ENCODE peak calls at places on chromosomes 13 and 19, in four cellular contexts. One of them, this sample, is unnamed.

GRCh38 chr19:40433391-40434216 is 7.8 kb upstream of the SERTAD1 start:
- DNase-seq in GM12878: no peak
- DNase-seq in HL-60: peak
- DNase-seq in K562: peak
- DNase-seq in this sample: peak

GRCh38 chr13:113900646-113901045 is 36.8 kb upstream of the GAS6 start:
- DNase-seq in GM12878: no peak
- DNase-seq in HL-60: no peak
- DNase-seq in K562: no peak
- DNase-seq in this sample: no peak

GRCh38 chr19:56732974-56733373 is 61.4 kb upstream of the ZNF835 start:
- DNase-seq in GM12878: no peak
- DNase-seq in HL-60: no peak
- DNase-seq in K562: no peak
- DNase-seq in this sample: no peak

GRCh38 chr13:99433543-99434075 is 67.7 kb upstream of the TM9SF2 start:
- DNase-seq in GM12878: no peak
- DNase-seq in HL-60: no peak
- DNase-seq in K562: no peak
- DNase-seq in this sample: no peak

GRCh38 chr13:46530084-46530935 is 22.7 kb upstream of the LRCH1 start:
- DNase-seq in GM12878: no peak
- DNase-seq in HL-60: no peak
- DNase-seq in K562: no peak
- DNase-seq in this sample: no peak

GRCh38 chr19:14116918-14117578 is 514 bp downstream of the PRKACA start:
- DNase-seq in GM12878: no peak
- DNase-seq in HL-60: no peak
- DNase-seq in K562: no peak
- DNase-seq in this sample: no peak

GRCh38 chr13:91664036-91664435 is 265.6 kb downstream of the GPC5 start:
- DNase-seq in GM12878: no peak
- DNase-seq in HL-60: no peak
- DNase-seq in K562: no peak
- DNase-seq in this sample: no peak

GRCh38 chr19:51158474-51159129 is 16.5 kb downstream of the SIGLEC7 start:
- DNase-seq in GM12878: no peak
- DNase-seq in HL-60: peak
- DNase-seq in K562: peak
- DNase-seq in this sample: no peak

GRCh38 chr13:111912991-111913781 is 153.8 kb upstream of the SOX1 start:
- DNase-seq in GM12878: no peak
- DNase-seq in HL-60: no peak
- DNase-seq in K562: no peak
- DNase-seq in this sample: no peak

GRCh38 chr19:662962-663681 is at the start of gene RNF126:
- DNase-seq in GM12878: no peak
- DNase-seq in HL-60: peak
- DNase-seq in K562: peak
- DNase-seq in this sample: peak

GRCh38 chr13:95391785-95392184 is 90.5 kb upstream of the ABCC4 start:
- DNase-seq in GM12878: no peak
- DNase-seq in HL-60: no peak
- DNase-seq in K562: no peak
- DNase-seq in this sample: no peak

GRCh38 chr13:51961493-51962403 is 49.5 kb downstream of the ATP7B start:
- DNase-seq in GM12878: no peak
- DNase-seq in HL-60: no peak
- DNase-seq in K562: no peak
- DNase-seq in this sample: no peak

GRCh38 chr19:28045621-28046020 is 1167.3 kb downstream of the UQCRFS1 start:
- DNase-seq in GM12878: no peak
- DNase-seq in HL-60: no peak
- DNase-seq in K562: no peak
- DNase-seq in this sample: no peak

GRCh38 chr19:375395-376110 is 31.0 kb upstream of the MIER2 start:
- DNase-seq in GM12878: no peak
- DNase-seq in HL-60: no peak
- DNase-seq in K562: no peak
- DNase-seq in this sample: no peak

GRCh38 chr19:1990230-1991017 is 25.1 kb downstream of the BTBD2 start:
- DNase-seq in GM12878: no peak
- DNase-seq in HL-60: no peak
- DNase-seq in K562: no peak
- DNase-seq in this sample: no peak

GRCh38 chr13:24254151-24254810 is 55.1 kb upstream of the C1QTNF9 start:
- DNase-seq in GM12878: no peak
- DNase-seq in HL-60: peak
- DNase-seq in K562: no peak
- DNase-seq in this sample: no peak

GRCh38 chr13:76887070-76887563 is 912 bp upstream of the KCTD12 start:
- DNase-seq in GM12878: no peak
- DNase-seq in HL-60: no peak
- DNase-seq in K562: no peak
- DNase-seq in this sample: no peak

GRCh38 chr13:46041335-46041934 is 11.1 kb downstream of the ZC3H13 start:
- DNase-seq in GM12878: no peak
- DNase-seq in HL-60: no peak
- DNase-seq in K562: no peak
- DNase-seq in this sample: no peak

GRCh38 chr13:90545070-90545840 is 802.2 kb upstream of the MIR17HG start:
- DNase-seq in GM12878: no peak
- DNase-seq in HL-60: no peak
- DNase-seq in K562: no peak
- DNase-seq in this sample: no peak

GRCh38 chr13:93079294-93079693 is 147.3 kb upstream of the GPC6 start:
- DNase-seq in GM12878: no peak
- DNase-seq in HL-60: no peak
- DNase-seq in K562: no peak
- DNase-seq in this sample: no peak

GRCh38 chr19:1156305-1156801 is 17.7 kb downstream of the SBNO2 start:
- DNase-seq in GM12878: no peak
- DNase-seq in HL-60: no peak
- DNase-seq in K562: no peak
- DNase-seq in this sample: no peak

GRCh38 chr13:37074703-37075102 is 15.2 kb upstream of the SUPT20H start:
- DNase-seq in GM12878: no peak
- DNase-seq in HL-60: no peak
- DNase-seq in K562: no peak
- DNase-seq in this sample: no peak

GRCh38 chr13:50082426-50083283 is 67.4 kb downstream of the KCNRG start:
- DNase-seq in GM12878: peak
- DNase-seq in HL-60: peak
- DNase-seq in K562: peak
- DNase-seq in this sample: peak

GRCh38 chr19:50723735-50724521 is 764 bp downstream of the CLEC11A start:
- DNase-seq in GM12878: no peak
- DNase-seq in HL-60: no peak
- DNase-seq in K562: no peak
- DNase-seq in this sample: no peak

GRCh38 chr13:79385694-79386093 is 20.4 kb downstream of the RBM26 start:
- DNase-seq in GM12878: peak
- DNase-seq in HL-60: no peak
- DNase-seq in K562: peak
- DNase-seq in this sample: no peak

GRCh38 chr19:5795382-5795919 is 4.5 kb upstream of the DUS3L start:
- DNase-seq in GM12878: no peak
- DNase-seq in HL-60: no peak
- DNase-seq in K562: no peak
- DNase-seq in this sample: no peak

GRCh38 chr19:14830702-14831101 is 4.3 kb downstream of the OR7A5 start:
- DNase-seq in GM12878: no peak
- DNase-seq in HL-60: no peak
- DNase-seq in K562: no peak
- DNase-seq in this sample: no peak

GRCh38 chr13:23889598-23890224 is 511 bp upstream of the MIPEP start:
- DNase-seq in GM12878: no peak
- DNase-seq in HL-60: no peak
- DNase-seq in K562: no peak
- DNase-seq in this sample: no peak

GRCh38 chr13:66265446-66265845 is 964.7 kb downstream of the PCDH9 start:
- DNase-seq in GM12878: no peak
- DNase-seq in HL-60: no peak
- DNase-seq in K562: no peak
- DNase-seq in this sample: no peak

GRCh38 chr13:40777166-40777956 is 6.4 kb upstream of the MRPS31 start:
- DNase-seq in GM12878: no peak
- DNase-seq in HL-60: no peak
- DNase-seq in K562: peak
- DNase-seq in this sample: no peak

GRCh38 chr19:8575467-8575997 is 1.7 kb downstream of the MYO1F start:
- DNase-seq in GM12878: no peak
- DNase-seq in HL-60: no peak
- DNase-seq in K562: peak
- DNase-seq in this sample: no peak
- TF ChIP-seq SPI1 in GM12878: no peak
- TF ChIP-seq SPI1 in HL-60: no peak
- TF ChIP-seq SPI1 in K562: no peak
- TF ChIP-seq SPI1 in this sample: no peak

GRCh38 chr13:110132178-110132975 is 174.6 kb downstream of the COL4A1 start:
- DNase-seq in GM12878: no peak
- DNase-seq in HL-60: no peak
- DNase-seq in K562: no peak
- DNase-seq in this sample: no peak
- TF ChIP-seq SPI1 in GM12878: no peak
- TF ChIP-seq SPI1 in HL-60: no peak
- TF ChIP-seq SPI1 in K562: no peak
- TF ChIP-seq SPI1 in this sample: no peak

GRCh38 chr19:29247912-29248311 is 35.0 kb upstream of the UQCRFS1 start:
- DNase-seq in GM12878: no peak
- DNase-seq in HL-60: no peak
- DNase-seq in K562: no peak
- DNase-seq in this sample: no peak
- TF ChIP-seq SPI1 in GM12878: no peak
- TF ChIP-seq SPI1 in HL-60: no peak
- TF ChIP-seq SPI1 in K562: no peak
- TF ChIP-seq SPI1 in this sample: no peak

GRCh38 chr13:110714798-110715394 is 1.4 kb downstream of the ING1 start:
- DNase-seq in GM12878: no peak
- DNase-seq in HL-60: no peak
- DNase-seq in K562: no peak
- DNase-seq in this sample: no peak
- TF ChIP-seq SPI1 in GM12878: no peak
- TF ChIP-seq SPI1 in HL-60: no peak
- TF ChIP-seq SPI1 in K562: no peak
- TF ChIP-seq SPI1 in this sample: no peak

DNA sequence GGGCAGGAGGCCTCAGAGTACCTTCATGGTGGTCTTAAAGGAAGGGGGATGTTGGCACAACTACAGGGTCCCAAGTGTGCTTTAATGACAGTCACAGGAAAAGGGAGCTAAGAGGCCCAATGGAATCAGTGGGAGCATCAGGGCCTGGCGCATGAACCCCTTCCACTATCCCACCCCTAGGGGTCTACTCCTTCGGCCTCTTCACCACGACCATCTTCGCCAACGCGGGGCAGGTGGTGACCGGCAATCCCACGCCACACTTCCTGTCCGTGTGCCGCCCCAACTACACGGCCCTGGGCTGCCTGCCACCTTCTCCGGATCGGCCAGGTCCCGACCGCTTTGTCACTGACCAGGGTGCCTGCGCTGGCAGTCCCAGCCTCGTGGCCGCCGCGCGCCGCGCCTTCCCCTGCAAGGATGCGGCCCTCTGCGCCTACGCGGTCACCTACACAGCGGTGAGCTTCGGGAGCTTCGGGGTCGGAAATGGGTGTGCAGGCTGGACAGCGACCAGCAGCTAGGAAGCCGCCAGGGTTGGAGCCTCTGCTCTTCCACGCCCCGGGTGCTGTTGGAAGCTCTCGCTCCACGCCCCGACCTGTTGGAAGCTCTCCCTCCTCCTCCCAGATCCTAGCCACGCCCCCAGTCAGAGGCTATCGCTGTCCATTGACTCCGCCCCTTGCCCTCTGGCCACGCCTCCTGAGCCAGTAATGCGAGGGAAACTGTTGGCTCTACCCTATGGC is 6.0 kb downstream of the PLPPR2 start:
- DNase-seq in GM12878: no peak
- DNase-seq in HL-60: no peak
- DNase-seq in K562: peak
- DNase-seq in this sample: no peak
- TF ChIP-seq SPI1 in GM12878: no peak
- TF ChIP-seq SPI1 in HL-60: no peak
- TF ChIP-seq SPI1 in K562: no peak
- TF ChIP-seq SPI1 in this sample: no peak

DNA sequence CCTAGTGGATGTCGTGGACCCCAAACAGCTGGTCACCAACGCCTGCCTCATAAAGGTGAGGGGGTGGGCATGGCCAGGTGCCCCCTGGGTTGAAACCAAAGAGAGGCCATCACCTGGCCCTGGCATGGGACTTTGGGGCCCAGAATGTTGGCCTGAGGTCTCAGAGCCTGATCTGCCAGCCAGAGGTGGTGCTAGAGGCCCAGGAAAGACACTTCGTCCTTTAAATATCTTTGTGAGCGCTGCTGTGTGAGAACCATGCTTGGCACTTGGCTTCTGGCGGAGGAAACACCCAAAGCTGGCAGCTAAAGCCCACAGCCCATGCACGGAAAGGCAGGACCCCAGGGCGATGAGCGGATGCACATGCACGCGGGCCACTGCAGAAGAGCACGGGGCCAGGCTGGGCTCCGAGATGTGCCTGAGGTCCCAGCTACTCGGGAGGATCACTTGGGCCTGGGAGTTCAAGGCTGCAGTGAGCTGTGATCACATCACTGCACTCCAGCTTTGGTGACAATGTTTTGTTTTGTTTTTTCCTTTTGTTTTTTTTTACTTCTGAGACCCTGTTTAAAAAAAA is 4.3 kb upstream of the ADM5 start:
- DNase-seq in GM12878: no peak
- DNase-seq in HL-60: no peak
- DNase-seq in K562: no peak
- DNase-seq in this sample: no peak
- TF ChIP-seq SPI1 in GM12878: no peak
- TF ChIP-seq SPI1 in HL-60: no peak
- TF ChIP-seq SPI1 in K562: no peak
- TF ChIP-seq SPI1 in this sample: no peak